ENCODE peak calls at places on chromosomes 16 and 17, in six cellular contexts. G, O, V, E, Z and C are unnamed samples.

GRCh38 chr17:41230094-41230493 is 2.2 kb upstream of the KRTAP9-3 start:
- DNase-seq in G (no peak), O (no peak), V (no peak), E (no peak), Z (no peak), C (no peak)

GRCh38 chr17:57315061-57315851 is 58.9 kb downstream of the MSI2 start:
- DNase-seq in G (no peak), O (no peak), V (no peak), E (no peak), Z (no peak), C (no peak)

GRCh38 chr16:27464663-27465482 is 62.9 kb downstream of the IL21R start:
- DNase-seq in G (no peak), O (no peak), V (no peak), E (no peak), Z (no peak), C (no peak)

GRCh38 chr17:31309525-31309924 is 4.3 kb downstream of the EVI2B start:
- DNase-seq in G (no peak), O (no peak), V (no peak), E (no peak), Z (no peak), C (no peak)

GRCh38 chr17:72104164-72104862 is 16.5 kb upstream of the SOX9 start:
- DNase-seq in G (peak; percentile 67), O (no peak), V (no peak), E (peak; percentile 56), Z (peak; percentile 70), C (no peak)

GRCh38 chr16:2821483-2822157 is 4.6 kb downstream of the PRSS21 start:
- DNase-seq in G (no peak), O (no peak), V (no peak), E (no peak), Z (no peak), C (peak; percentile 6)

GRCh38 chr16:31474173-31474714 is 2.3 kb downstream of the TGFB1I1 start:
- DNase-seq in G (peak; percentile 62), O (peak; percentile 90), V (no peak), E (peak; percentile 69), Z (peak; percentile 95), C (peak; percentile 97)

GRCh38 chr17:55089955-55090573 is 121.5 kb downstream of the STXBP4 start:
- DNase-seq in G (peak; percentile 25), O (peak; percentile 34), V (no peak), E (peak; percentile 26), Z (peak; percentile 48), C (no peak)

GRCh38 chr16:24975428-24975889 is 39.7 kb downstream of the ARHGAP17 start:
- DNase-seq in G (no peak), O (no peak), V (no peak), E (peak; percentile 52), Z (no peak), C (no peak)

GRCh38 chr17:67534941-67535340 is 157.9 kb downstream of the PITPNC1 start:
- DNase-seq in G (no peak), O (no peak), V (no peak), E (no peak), Z (peak; percentile 55), C (no peak)

GRCh38 chr17:627051-627450 is 87.6 kb downstream of the VPS53 start:
- DNase-seq in G (no peak), O (no peak), V (no peak), E (no peak), Z (no peak), C (no peak)

GRCh38 chr16:86567701-86568571 is 1.3 kb downstream of the FOXC2 start:
- DNase-seq in G (peak; percentile 70), O (peak; percentile 75), V (no peak), E (peak; percentile 62), Z (peak; percentile 71), C (no peak)
- TF ChIP-seq CTCF in G (no peak), O (no peak), V (no peak), E (peak; percentile 12), Z (no peak), C (peak; percentile 29)

GRCh38 chr16:17970366-17970765 is 366.2 kb downstream of the NPIPA8 start:
- DNase-seq in G (no peak), O (no peak), V (no peak), E (no peak), Z (no peak), C (no peak)

GRCh38 chr16:17972460-17972943 is 364.0 kb downstream of the NPIPA8 start:
- DNase-seq in G (no peak), O (no peak), V (no peak), E (no peak), Z (no peak), C (no peak)

GRCh38 chr16:17965131-17965530 is 371.4 kb downstream of the NPIPA8 start:
- DNase-seq in G (no peak), O (no peak), V (no peak), E (no peak), Z (no peak), C (no peak)

GRCh38 chr16:17970816-17971291 is 365.7 kb downstream of the NPIPA8 start:
- DNase-seq in G (no peak), O (no peak), V (no peak), E (no peak), Z (no peak), C (no peak)
- TF ChIP-seq CTCF in G (no peak), O (no peak), V (no peak), E (no peak), Z (no peak), C (peak; percentile 15)

GRCh38 chr16:54633943-54634362 is 296.7 kb upstream of the IRX5 start:
- DNase-seq in G (no peak), O (peak; percentile 31), V (no peak), E (peak; percentile 13), Z (peak; percentile 16), C (no peak)
- TF ChIP-seq CTCF in G (peak; percentile 49), O (peak; percentile 62), V (no peak), E (peak; percentile 50), Z (no peak), C (peak; percentile 71)

GRCh38 chr16:17465460-17465859 is 5.3 kb downstream of the XYLT1 start:
- DNase-seq in G (no peak), O (no peak), V (no peak), E (no peak), Z (no peak), C (no peak)

GRCh38 chr16:17459903-17460521 is 10.7 kb downstream of the XYLT1 start:
- DNase-seq in G (no peak), O (peak; percentile 27), V (peak; percentile 43), E (no peak), Z (no peak), C (no peak)

GRCh38 chr16:17463335-17463734 is 7.4 kb downstream of the XYLT1 start:
- DNase-seq in G (no peak), O (no peak), V (no peak), E (no peak), Z (no peak), C (no peak)

GRCh38 chr16:17460890-17461289 is 9.9 kb downstream of the XYLT1 start:
- DNase-seq in G (no peak), O (no peak), V (no peak), E (no peak), Z (peak; percentile 39), C (no peak)

GRCh38 chr16:17461951-17462729 is 8.6 kb downstream of the XYLT1 start:
- DNase-seq in G (no peak), O (no peak), V (no peak), E (no peak), Z (no peak), C (no peak)
- TF ChIP-seq CTCF in G (no peak), O (no peak), V (no peak), E (no peak), Z (no peak), C (no peak)

GRCh38 chr16:61948414-61948813 is 87.8 kb downstream of the CDH8 start:
- DNase-seq in G (no peak), O (no peak), V (no peak), E (no peak), Z (no peak), C (no peak)

DNA sequence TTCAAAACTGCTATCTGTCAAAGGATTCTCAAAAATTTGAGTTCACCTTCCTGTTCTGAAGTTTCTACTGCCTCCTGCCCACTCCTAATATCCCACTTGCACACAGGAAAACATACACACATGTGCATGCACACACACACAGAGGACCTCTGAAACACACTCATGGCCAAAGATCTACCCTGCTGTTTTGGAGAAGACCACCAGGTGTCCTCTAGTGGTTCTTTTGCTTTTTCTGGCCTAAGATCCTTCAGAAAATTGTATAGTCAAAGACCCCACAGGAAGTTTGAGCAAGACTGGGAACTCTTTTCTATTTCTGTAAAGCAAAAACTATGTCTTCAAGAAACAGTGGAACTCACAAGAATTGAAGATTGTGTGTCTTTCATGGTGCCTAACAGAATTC is 90.2 kb downstream of the CDH8 start:
- DNase-seq in G (no peak), O (no peak), V (no peak), E (no peak), Z (no peak), C (no peak)
- TF ChIP-seq CTCF in G (no peak), O (no peak), V (no peak), E (no peak), Z (no peak), C (no peak)

DNA sequence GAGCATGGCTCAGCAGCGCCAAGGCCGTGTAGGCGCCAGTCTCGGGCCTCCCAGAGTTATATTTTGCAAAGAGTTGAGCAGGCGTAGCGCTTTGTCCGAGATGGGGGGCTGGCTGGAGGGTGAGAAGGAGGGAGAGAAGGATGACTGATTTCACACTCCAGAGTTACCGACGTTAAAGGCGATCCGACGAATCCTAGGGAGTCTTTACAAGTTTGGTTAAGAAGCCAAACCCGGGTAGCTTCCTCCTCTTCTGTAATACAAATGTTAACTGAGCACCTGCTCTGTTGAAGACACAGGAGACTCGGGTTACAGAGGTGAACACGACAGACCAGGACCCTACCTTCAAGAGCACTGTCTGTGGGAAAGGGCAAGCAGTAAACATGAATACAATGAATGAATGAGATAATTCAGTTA is 805 bp downstream of the POLR2A start:
- DNase-seq in G (no peak), O (no peak), V (no peak), E (no peak), Z (no peak), C (no peak)
- TF ChIP-seq CTCF in G (no peak), O (peak; percentile 10), V (no peak), E (peak; percentile 27), Z (no peak), C (no peak)

DNA sequence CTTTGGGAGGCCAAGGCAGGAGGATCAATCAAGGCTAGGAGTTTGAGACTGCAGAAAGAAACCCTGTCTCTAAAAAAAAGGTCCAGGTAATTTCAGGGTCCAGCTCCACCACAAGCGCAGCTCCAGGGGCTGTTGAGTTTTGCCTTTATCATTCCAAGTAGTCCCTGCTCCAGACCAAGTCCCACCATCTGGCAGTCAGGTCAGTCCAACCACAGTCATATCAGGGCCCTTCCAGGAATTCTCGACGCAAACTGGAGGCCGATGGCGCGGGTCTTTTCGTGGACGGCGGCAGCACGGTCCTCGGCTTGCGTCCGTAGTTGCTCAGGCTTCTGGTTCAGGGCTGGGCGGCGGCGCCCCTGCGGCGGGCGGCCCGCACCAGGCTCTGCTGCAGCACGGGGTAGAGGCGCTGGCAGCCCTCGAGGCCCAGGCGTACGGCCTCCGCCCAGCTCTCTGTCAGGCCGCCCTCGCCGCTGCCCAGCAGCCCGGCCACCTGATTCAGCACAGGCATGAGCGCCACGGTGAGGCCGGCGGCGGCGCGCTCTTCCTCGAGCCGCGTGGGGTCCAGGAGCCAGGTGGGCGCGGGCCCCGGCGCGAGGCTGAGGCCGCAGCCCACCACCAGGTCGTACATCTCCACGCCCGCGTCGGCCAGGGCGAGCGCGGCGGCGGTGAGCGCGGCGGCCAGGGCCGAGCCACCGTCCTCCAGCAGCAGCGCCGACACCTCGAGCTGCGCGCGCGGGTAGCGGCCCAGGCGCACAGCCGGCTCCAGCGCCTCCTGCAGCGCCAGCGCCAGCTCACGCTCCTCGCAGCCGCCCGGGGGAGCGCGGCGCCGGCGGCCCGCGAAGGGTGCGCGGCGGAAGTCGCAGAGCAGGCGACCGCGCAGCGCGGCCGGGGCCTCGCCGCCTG is 741 bp downstream of the EXOSC6 start:
- DNase-seq in G (peak; percentile 52), O (peak; percentile 48), V (no peak), E (peak; percentile 65), Z (peak; percentile 62), C (peak; percentile 28)
- TF ChIP-seq CTCF in G (no peak), O (peak; percentile 2), V (peak; percentile 12), E (no peak), Z (no peak), C (no peak)